ENCODE peak calls at places on chromosome 21, in five cellular contexts. Z is cardiac muscle cell, F is fibroblast of lung, E is Karpas-422, T is ovary. X is an unnamed sample.
A peak's percentile ranks its signal among the peaks of the same experiment; 100 is the strongest.

GRCh38 chr21:29689753-29690152 is 250.0 kb downstream of the GRIK1 start:
- DNase-seq in Z (no peak), F (no peak), E (no peak), T (no peak), X (no peak)

GRCh38 chr21:40386301-40386911 is 460.6 kb downstream of the DSCAM start:
- DNase-seq in Z (peak; percentile 2), F (peak; percentile 25), E (peak; percentile 71), T (no peak), X (peak; percentile 51)

GRCh38 chr21:45074818-45075605 is 632 bp downstream of the ADARB1 start:
- DNase-seq in Z (peak; percentile 34), F (peak; percentile 51), E (no peak), T (peak; percentile 51), X (no peak)

GRCh38 chr21:15508554-15508953 is 221.2 kb upstream of the USP25 start:
- DNase-seq in Z (no peak), F (no peak), E (no peak), T (no peak), X (no peak)

GRCh38 chr21:44710294-44710665 is 1.1 kb downstream of the TSPEAR start:
- DNase-seq in Z (no peak), F (no peak), E (no peak), T (peak; percentile 13), X (no peak)

GRCh38 chr21:34204021-34204420 is 130.6 kb downstream of the MRPS6 start:
- DNase-seq in Z (no peak), F (no peak), E (no peak), T (no peak), X (no peak)

GRCh38 chr21:29316029-29316742 is 17.5 kb downstream of the BACH1 start:
- DNase-seq in Z (no peak), F (no peak), E (no peak), T (no peak), X (no peak)

GRCh38 chr21:33434770-33435360 is 31.7 kb downstream of the IFNGR2 start:
- DNase-seq in Z (peak; percentile 90), F (peak; percentile 92), E (no peak), T (no peak), X (no peak)

GRCh38 chr21:46667191-46667734 is 31.8 kb downstream of the PRMT2 start:
- DNase-seq in Z (peak; percentile 37), F (peak; percentile 48), E (peak; percentile 42), T (no peak), X (no peak)

GRCh38 chr21:34553199-34553952 is 41.4 kb upstream of the KCNE1 start:
- DNase-seq in Z (peak; percentile 75), F (peak; percentile 92), E (no peak), T (no peak), X (no peak)

GRCh38 chr21:33674226-33674625 is 31.9 kb downstream of the ITSN1 start:
- DNase-seq in Z (no peak), F (no peak), E (no peak), T (no peak), X (no peak)

GRCh38 chr21:46052703-46053651 is 44.9 kb upstream of the COL6A2 start:
- DNase-seq in Z (peak; percentile 71), F (peak; percentile 96), E (no peak), T (peak; percentile 42), X (no peak)

GRCh38 chr21:26136686-26137085 is 33.9 kb downstream of the APP start:
- DNase-seq in Z (no peak), F (peak; percentile 51), E (no peak), T (no peak), X (no peak)

GRCh38 chr21:17053321-17053720 is 459.5 kb upstream of the CXADR start:
- DNase-seq in Z (no peak), F (no peak), E (no peak), T (no peak), X (no peak)

GRCh38 chr21:16309250-16309971 is 579.6 kb downstream of the USP25 start:
- DNase-seq in Z (no peak), F (peak; percentile 85), E (no peak), T (no peak), X (no peak)

GRCh38 chr21:27149034-27149433 is 182.1 kb upstream of the ADAMTS5 start:
- DNase-seq in Z (no peak), F (peak; percentile 44), E (no peak), T (no peak), X (no peak)

GRCh38 chr21:26117972-26118367 is 52.6 kb downstream of the APP start:
- DNase-seq in Z (no peak), F (no peak), E (no peak), T (no peak), X (no peak)

GRCh38 chr21:46604975-46605758 is at the start of gene S100B:
- DNase-seq in Z (no peak), F (peak; percentile 26), E (no peak), T (no peak), X (no peak)

GRCh38 chr21:34367320-34367935 is 3.6 kb downstream of the KCNE2 start:
- DNase-seq in Z (peak; percentile 79), F (peak; percentile 63), E (peak; percentile 83), T (no peak), X (peak; percentile 74)

GRCh38 chr21:46077674-46078101 is 20.2 kb upstream of the COL6A2 start:
- DNase-seq in Z (no peak), F (no peak), E (no peak), T (peak; percentile 22), X (no peak)

GRCh38 chr21:14306143-14306907 is 76.6 kb downstream of the HSPA13 start:
- DNase-seq in Z (peak; percentile 24), F (no peak), E (peak; percentile 49), T (no peak), X (no peak)

GRCh38 chr21:37322084-37322483 is 44.5 kb upstream of the DYRK1A start:
- DNase-seq in Z (no peak), F (no peak), E (no peak), T (no peak), X (no peak)

GRCh38 chr21:43362928-43363314 is 64.0 kb downstream of the SIK1 start:
- DNase-seq in Z (no peak), F (peak; percentile 74), E (no peak), T (no peak), X (no peak)

GRCh38 chr21:37119421-37120218 is 46.6 kb downstream of the TTC3 start:
- DNase-seq in Z (peak; percentile 51), F (peak; percentile 25), E (no peak), T (no peak), X (no peak)

GRCh38 chr21:45981641-45982255 is at the start of gene COL6A1:
- DNase-seq in Z (peak; percentile 85), F (peak; percentile 66), E (no peak), T (peak; percentile 84), X (peak; percentile 73)

GRCh38 chr21:45303751-45304150 is 16.1 kb upstream of the POFUT2 start:
- DNase-seq in Z (no peak), F (no peak), E (no peak), T (peak; percentile 43), X (peak; percentile 19)

GRCh38 chr21:44988607-44989537 is 49.0 kb downstream of the SLX9 start:
- DNase-seq in Z (no peak), F (no peak), E (no peak), T (peak; percentile 19), X (no peak)

GRCh38 chr21:34199121-34199910 is 125.9 kb downstream of the MRPS6 start:
- DNase-seq in Z (no peak), F (no peak), E (no peak), T (no peak), X (no peak)

GRCh38 chr21:25350056-25350455 is 257.2 kb downstream of the MRPL39 start:
- DNase-seq in Z (peak; percentile 49), F (peak; percentile 32), E (peak; percentile 48), T (no peak), X (no peak)

GRCh38 chr21:34891610-34891943 is 157.5 kb downstream of the RUNX1 start:
- DNase-seq in Z (no peak), F (no peak), E (no peak), T (no peak), X (no peak)

GRCh38 chr21:21182401-21182800 is 184.2 kb downstream of the NCAM2 start:
- DNase-seq in Z (no peak), F (no peak), E (no peak), T (no peak), X (no peak)

GRCh38 chr21:34579411-34579810 is 35.5 kb downstream of the RCAN1 start:
- DNase-seq in Z (peak; percentile 20), F (peak; percentile 75), E (no peak), T (no peak), X (no peak)

GRCh38 chr21:21183092-21183491 is 184.9 kb downstream of the NCAM2 start:
- DNase-seq in Z (no peak), F (peak; percentile 25), E (no peak), T (no peak), X (no peak)

GRCh38 chr21:39686636-39687035 is 58.3 kb upstream of the IGSF5 start:
- DNase-seq in Z (no peak), F (no peak), E (no peak), T (no peak), X (peak; percentile 77)

GRCh38 chr21:23218667-23219066 is 2220.5 kb downstream of the NCAM2 start:
- DNase-seq in Z (peak; percentile 23), F (no peak), E (no peak), T (no peak), X (no peak)
- H3K9me3 ChIP-seq in Z (no peaks in the 10 kb centered on the region), F (no peaks in the 10 kb centered on the region), E (peaks cover 27% of the 10 kb centered on the region), T (no peaks in the 10 kb centered on the region), X (peaks cover 50% of the 10 kb centered on the region)

GRCh38 chr21:31553461-31553860 is 106.0 kb upstream of the SOD1 start:
- DNase-seq in Z (no peak), F (no peak), E (no peak), T (no peak), X (no peak)
- H3K4me3 ChIP-seq in Z (no peak overlapping the region), F (no peak overlapping the region), E (no peak overlapping the region), T (no peak overlapping the region), X (no peak overlapping the region)

GRCh38 chr21:42190492-42190875 is 28.5 kb upstream of the ABCG1 start:
- DNase-seq in Z (no peak), F (no peak), E (no peak), T (no peak), X (no peak)

GRCh38 chr21:42189860-42190491 is 29.0 kb upstream of the ABCG1 start:
- DNase-seq in Z (no peak), F (no peak), E (no peak), T (no peak), X (no peak)

GRCh38 chr21:42188663-42189062 is 30.3 kb upstream of the ABCG1 start:
- DNase-seq in Z (no peak), F (no peak), E (no peak), T (no peak), X (no peak)

GRCh38 chr21:42186591-42186990 is 32.3 kb upstream of the ABCG1 start:
- DNase-seq in Z (no peak), F (no peak), E (no peak), T (no peak), X (no peak)

GRCh38 chr21:42187976-42188653 is 30.8 kb upstream of the ABCG1 start:
- DNase-seq in Z (peak; percentile 62), F (peak; percentile 23), E (peak; percentile 62), T (no peak), X (peak; percentile 71)
- H3K4me1 ChIP-seq in Z (no peaks in the 10 kb centered on the region), F (no peaks in the 10 kb centered on the region), E (peaks cover 10% of the 10 kb centered on the region), T (no peaks in the 10 kb centered on the region), X (no peaks in the 10 kb centered on the region)

GRCh38 chr21:36097427-36098230 is 27.8 kb downstream of the CBR1 start:
- DNase-seq in Z (no peak), F (peak; percentile 71), E (no peak), T (no peak), X (no peak)

GRCh38 chr21:36103434-36103833 is 31.4 kb upstream of the CBR3 start:
- DNase-seq in Z (no peak), F (no peak), E (peak; percentile 21), T (no peak), X (no peak)

GRCh38 chr21:36096398-36097290 is 26.8 kb downstream of the CBR1 start:
- DNase-seq in Z (no peak), F (peak; percentile 27), E (no peak), T (no peak), X (no peak)

GRCh38 chr21:36100971-36101641 is 31.3 kb downstream of the CBR1 start:
- DNase-seq in Z (no peak), F (no peak), E (peak; percentile 16), T (no peak), X (no peak)

GRCh38 chr21:36099000-36099399 is 29.2 kb downstream of the CBR1 start:
- DNase-seq in Z (no peak), F (no peak), E (no peak), T (no peak), X (no peak)
- H3K9me3 ChIP-seq in Z (no peaks in the 10 kb centered on the region), F (no peaks in the 10 kb centered on the region), E (peaks cover under 1% of the 10 kb centered on the region), T (no peaks in the 10 kb centered on the region), X (peaks cover 1% of the 10 kb centered on the region)